ENCODE peak calls at places on chromosomes 4 and X, in seven cellular contexts. One of them, this sample, is unnamed.

GRCh38 chr4:118271788-118272187 is 81.0 kb downstream of the PRSS12 start:
- DNase-seq in fibroblast of lung: no peak
- DNase-seq in HepG2: no peak
- DNase-seq in A673: no peak
- DNase-seq in SJSA1: no peak
- DNase-seq in IMR-90: no peak
- DNase-seq in heart left ventricle: no peak
- DNase-seq in this sample: no peak

GRCh38 chrX:50723006-50723405 is 91.0 kb downstream of the SHROOM4 start:
- DNase-seq in HepG2: no peak
- DNase-seq in fibroblast of lung: peak; percentile 54
- DNase-seq in IMR-90: no peak
- DNase-seq in SJSA1: no peak
- DNase-seq in heart left ventricle: no peak
- DNase-seq in A673: peak; percentile 25
- DNase-seq in this sample: no peak

GRCh38 chr4:54371211-54371610 is 142.1 kb downstream of the PDGFRA start:
- DNase-seq in IMR-90: no peak
- DNase-seq in SJSA1: no peak
- DNase-seq in A673: no peak
- DNase-seq in heart left ventricle: no peak
- DNase-seq in fibroblast of lung: no peak
- DNase-seq in HepG2: no peak
- DNase-seq in this sample: no peak

GRCh38 chr4:138678985-138679746 is 336.4 kb upstream of the NOCT start:
- DNase-seq in A673: no peak
- DNase-seq in fibroblast of lung: no peak
- DNase-seq in IMR-90: no peak
- DNase-seq in SJSA1: no peak
- DNase-seq in HepG2: no peak
- DNase-seq in heart left ventricle: no peak
- DNase-seq in this sample: no peak

GRCh38 chr4:163595590-163595989 is 101.1 kb downstream of the TMA16 start:
- DNase-seq in SJSA1: no peak
- DNase-seq in A673: no peak
- DNase-seq in heart left ventricle: no peak
- DNase-seq in IMR-90: no peak
- DNase-seq in HepG2: no peak
- DNase-seq in fibroblast of lung: no peak
- DNase-seq in this sample: no peak

GRCh38 chr4:114474401-114474800 is 124.2 kb upstream of the UGT8 start:
- DNase-seq in heart left ventricle: no peak
- DNase-seq in IMR-90: no peak
- DNase-seq in fibroblast of lung: peak; percentile 12
- DNase-seq in A673: no peak
- DNase-seq in HepG2: no peak
- DNase-seq in SJSA1: no peak
- DNase-seq in this sample: no peak

GRCh38 chr4:37968747-37969146 is 8.5 kb downstream of the PTTG2 start:
- DNase-seq in heart left ventricle: no peak
- DNase-seq in fibroblast of lung: no peak
- DNase-seq in HepG2: no peak
- DNase-seq in SJSA1: no peak
- DNase-seq in IMR-90: no peak
- DNase-seq in A673: no peak
- DNase-seq in this sample: no peak

GRCh38 chrX:145464650-145465049 is 217.3 kb downstream of the SPANXN1 start:
- DNase-seq in IMR-90: no peak
- DNase-seq in fibroblast of lung: no peak
- DNase-seq in A673: no peak
- DNase-seq in SJSA1: no peak
- DNase-seq in HepG2: no peak
- DNase-seq in heart left ventricle: no peak
- DNase-seq in this sample: no peak

GRCh38 chr4:125520258-125520990 is 205.7 kb downstream of the FAT4 start:
- DNase-seq in IMR-90: peak; percentile 41
- DNase-seq in A673: no peak
- DNase-seq in SJSA1: no peak
- DNase-seq in HepG2: no peak
- DNase-seq in fibroblast of lung: peak; percentile 79
- DNase-seq in heart left ventricle: no peak
- DNase-seq in this sample: no peak

GRCh38 chr4:158322119-158322518 is 111.8 kb downstream of the TMEM144 start:
- DNase-seq in fibroblast of lung: no peak
- DNase-seq in heart left ventricle: no peak
- DNase-seq in HepG2: no peak
- DNase-seq in SJSA1: no peak
- DNase-seq in IMR-90: no peak
- DNase-seq in A673: no peak
- DNase-seq in this sample: no peak

GRCh38 chrX:15056044-15056443 is 182.8 kb downstream of the MOSPD2 start:
- DNase-seq in A673: no peak
- DNase-seq in heart left ventricle: no peak
- DNase-seq in fibroblast of lung: no peak
- DNase-seq in IMR-90: peak; percentile 10
- DNase-seq in SJSA1: no peak
- DNase-seq in HepG2: no peak
- DNase-seq in this sample: no peak

GRCh38 chrX:106039920-106040319 is 1.4 kb upstream of the SERPINA7 start:
- DNase-seq in HepG2: peak; percentile 52
- DNase-seq in A673: no peak
- DNase-seq in heart left ventricle: no peak
- DNase-seq in IMR-90: no peak
- DNase-seq in SJSA1: no peak
- DNase-seq in fibroblast of lung: no peak
- DNase-seq in this sample: no peak

GRCh38 chrX:42392846-42393245 is 385.1 kb downstream of the PPP1R2C start:
- DNase-seq in HepG2: no peak
- DNase-seq in A673: no peak
- DNase-seq in fibroblast of lung: no peak
- DNase-seq in IMR-90: no peak
- DNase-seq in heart left ventricle: no peak
- DNase-seq in SJSA1: no peak
- DNase-seq in this sample: no peak

GRCh38 chrX:154458954-154459829 is 1.1 kb downstream of the PLXNA3 start:
- DNase-seq in fibroblast of lung: no peak
- DNase-seq in IMR-90: no peak
- DNase-seq in heart left ventricle: peak; percentile 58
- DNase-seq in SJSA1: no peak
- DNase-seq in A673: peak; percentile 57
- DNase-seq in HepG2: no peak
- DNase-seq in this sample: peak; percentile 49

GRCh38 chr4:85147481-85148076 is 181.1 kb upstream of the WDFY3 start:
- DNase-seq in IMR-90: peak; percentile 54
- DNase-seq in heart left ventricle: peak; percentile 58
- DNase-seq in HepG2: peak; percentile 50
- DNase-seq in A673: peak; percentile 62
- DNase-seq in fibroblast of lung: peak; percentile 56
- DNase-seq in SJSA1: no peak
- DNase-seq in this sample: peak; percentile 44

GRCh38 chr4:10926025-10926424 is 241.5 kb upstream of the CLNK start:
- DNase-seq in IMR-90: no peak
- DNase-seq in heart left ventricle: no peak
- DNase-seq in SJSA1: no peak
- DNase-seq in A673: no peak
- DNase-seq in HepG2: no peak
- DNase-seq in fibroblast of lung: peak; percentile 88
- DNase-seq in this sample: no peak

GRCh38 chr4:8854866-8855265 is 16.8 kb downstream of the HMX1 start:
- DNase-seq in fibroblast of lung: peak; percentile 14
- DNase-seq in heart left ventricle: peak; percentile 53
- DNase-seq in HepG2: no peak
- DNase-seq in IMR-90: peak; percentile 24
- DNase-seq in SJSA1: no peak
- DNase-seq in A673: peak; percentile 41
- DNase-seq in this sample: no peak

GRCh38 chr4:141331534-141332358 is 111.1 kb downstream of the ZNF330 start:
- DNase-seq in fibroblast of lung: no peak
- DNase-seq in heart left ventricle: no peak
- DNase-seq in A673: no peak
- DNase-seq in SJSA1: no peak
- DNase-seq in HepG2: no peak
- DNase-seq in IMR-90: no peak
- DNase-seq in this sample: no peak

GRCh38 chr4:141328550-141329173 is 108.0 kb downstream of the ZNF330 start:
- DNase-seq in heart left ventricle: no peak
- DNase-seq in fibroblast of lung: no peak
- DNase-seq in A673: no peak
- DNase-seq in IMR-90: no peak
- DNase-seq in HepG2: no peak
- DNase-seq in SJSA1: no peak
- DNase-seq in this sample: no peak

GRCh38 chr4:141335166-141335565 is 114.5 kb downstream of the ZNF330 start:
- DNase-seq in IMR-90: no peak
- DNase-seq in heart left ventricle: no peak
- DNase-seq in A673: no peak
- DNase-seq in HepG2: no peak
- DNase-seq in SJSA1: no peak
- DNase-seq in fibroblast of lung: no peak
- DNase-seq in this sample: no peak

DNA sequence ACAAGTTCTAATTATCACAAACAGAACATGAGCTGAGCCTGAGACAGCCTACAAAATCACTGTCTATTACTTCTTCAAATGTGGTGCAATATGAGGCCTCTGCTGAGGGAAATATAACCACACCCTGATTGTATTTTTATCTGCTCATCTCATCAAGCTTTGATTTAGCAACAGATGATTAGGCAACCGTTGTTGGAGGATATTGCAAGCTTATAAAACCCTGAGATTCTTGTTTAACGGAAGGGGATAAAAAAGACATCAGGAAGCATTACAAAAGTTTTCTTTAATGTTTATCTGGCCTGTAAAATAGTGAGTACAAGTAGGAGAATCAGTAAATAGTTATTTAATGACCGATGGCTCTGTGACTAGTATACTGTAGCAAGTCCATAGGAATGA is 108.5 kb downstream of the ZNF330 start:
- DNase-seq in HepG2: no peak
- DNase-seq in A673: peak; percentile 89
- DNase-seq in fibroblast of lung: peak; percentile 42
- DNase-seq in IMR-90: peak; percentile 80
- DNase-seq in heart left ventricle: no peak
- DNase-seq in SJSA1: no peak
- DNase-seq in this sample: no peak
- H3K27me3 ChIP-seq in HepG2: no peaks in the 10 kb centered on the region
- H3K27me3 ChIP-seq in A673: peaks cover 34% of the 10 kb centered on the region
- H3K27me3 ChIP-seq in fibroblast of lung: no peaks in the 10 kb centered on the region
- H3K27me3 ChIP-seq in IMR-90: no peaks in the 10 kb centered on the region
- H3K27me3 ChIP-seq in heart left ventricle: no peaks in the 10 kb centered on the region
- H3K27me3 ChIP-seq in SJSA1: peaks cover 9% of the 10 kb centered on the region
- H3K27me3 ChIP-seq in this sample: no peaks in the 10 kb centered on the region

DNA sequence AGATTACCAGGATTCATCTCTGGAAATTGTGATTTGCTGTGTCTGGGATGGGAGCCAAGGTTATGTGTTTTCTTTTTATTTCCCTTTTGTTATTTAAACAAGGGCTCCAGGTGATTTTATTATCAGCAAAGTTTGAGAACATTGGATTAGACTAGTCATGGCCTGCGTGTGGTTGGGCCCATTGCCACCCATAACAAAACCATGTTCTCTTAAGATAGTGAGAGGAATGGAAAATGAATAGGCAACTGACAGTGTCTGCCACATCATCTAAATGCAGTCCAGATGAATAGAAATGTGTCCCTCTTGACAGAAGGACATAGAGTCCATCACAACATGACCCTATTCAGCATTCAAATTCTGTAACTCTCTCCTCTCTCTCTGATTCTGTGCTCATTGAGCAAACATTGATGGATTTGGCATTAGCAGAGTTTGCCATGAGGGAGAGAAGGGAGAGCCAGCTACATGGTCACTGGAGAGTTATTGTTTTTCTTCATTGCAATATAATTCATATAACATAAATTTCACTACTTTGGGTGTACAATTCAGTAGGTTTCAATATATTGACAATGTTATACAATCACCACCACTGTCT is 11.7 kb downstream of the XK start:
- DNase-seq in heart left ventricle: no peak
- DNase-seq in IMR-90: no peak
- DNase-seq in fibroblast of lung: peak; percentile 44
- DNase-seq in SJSA1: no peak
- DNase-seq in HepG2: no peak
- DNase-seq in A673: no peak
- DNase-seq in this sample: no peak
- H3K27me3 ChIP-seq in heart left ventricle: no peaks in the 10 kb centered on the region
- H3K27me3 ChIP-seq in IMR-90: peaks cover 4% of the 10 kb centered on the region
- H3K27me3 ChIP-seq in fibroblast of lung: no peaks in the 10 kb centered on the region
- H3K27me3 ChIP-seq in SJSA1: no peaks in the 10 kb centered on the region
- H3K27me3 ChIP-seq in HepG2: no peaks in the 10 kb centered on the region
- H3K27me3 ChIP-seq in A673: no peaks in the 10 kb centered on the region
- H3K27me3 ChIP-seq in this sample: no peaks in the 10 kb centered on the region

GRCh38 chr4:68145261-68145660 is 15.6 kb upstream of the TMPRSS11F start:
- DNase-seq in SJSA1: no peak
- DNase-seq in heart left ventricle: no peak
- DNase-seq in IMR-90: no peak
- DNase-seq in A673: no peak
- DNase-seq in fibroblast of lung: no peak
- DNase-seq in HepG2: no peak
- DNase-seq in this sample: no peak

GRCh38 chr4:68147079-68147478 is 17.4 kb upstream of the TMPRSS11F start:
- DNase-seq in SJSA1: no peak
- DNase-seq in IMR-90: no peak
- DNase-seq in A673: no peak
- DNase-seq in HepG2: no peak
- DNase-seq in fibroblast of lung: no peak
- DNase-seq in heart left ventricle: no peak
- DNase-seq in this sample: no peak

DNA sequence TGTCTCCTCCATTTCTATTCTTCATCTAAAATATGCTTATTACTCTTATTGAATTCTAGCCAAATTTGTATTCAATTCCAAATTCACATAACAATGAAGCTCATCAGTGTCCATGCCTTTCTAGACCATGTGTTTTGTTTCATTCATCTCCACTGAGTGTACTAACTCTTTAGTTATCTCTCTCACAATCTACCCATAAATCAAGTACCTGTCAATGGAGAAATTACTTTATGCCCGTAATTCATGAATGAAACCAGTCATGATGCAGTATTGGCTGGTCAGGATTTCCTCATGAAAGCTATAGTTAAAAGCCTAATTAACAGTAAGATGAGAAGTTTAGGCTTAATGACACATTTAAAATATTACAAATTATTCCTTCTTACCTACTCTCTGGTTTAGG is 12.2 kb upstream of the TMPRSS11F start:
- DNase-seq in HepG2: no peak
- DNase-seq in SJSA1: no peak
- DNase-seq in heart left ventricle: no peak
- DNase-seq in fibroblast of lung: no peak
- DNase-seq in IMR-90: no peak
- DNase-seq in A673: no peak
- DNase-seq in this sample: no peak
- H3K27me3 ChIP-seq in HepG2: no peaks in the 10 kb centered on the region
- H3K27me3 ChIP-seq in SJSA1: no peaks in the 10 kb centered on the region
- H3K27me3 ChIP-seq in heart left ventricle: no peaks in the 10 kb centered on the region
- H3K27me3 ChIP-seq in fibroblast of lung: no peaks in the 10 kb centered on the region
- H3K27me3 ChIP-seq in IMR-90: no peaks in the 10 kb centered on the region
- H3K27me3 ChIP-seq in A673: no peaks in the 10 kb centered on the region
- H3K27me3 ChIP-seq in this sample: no peaks in the 10 kb centered on the region

DNA sequence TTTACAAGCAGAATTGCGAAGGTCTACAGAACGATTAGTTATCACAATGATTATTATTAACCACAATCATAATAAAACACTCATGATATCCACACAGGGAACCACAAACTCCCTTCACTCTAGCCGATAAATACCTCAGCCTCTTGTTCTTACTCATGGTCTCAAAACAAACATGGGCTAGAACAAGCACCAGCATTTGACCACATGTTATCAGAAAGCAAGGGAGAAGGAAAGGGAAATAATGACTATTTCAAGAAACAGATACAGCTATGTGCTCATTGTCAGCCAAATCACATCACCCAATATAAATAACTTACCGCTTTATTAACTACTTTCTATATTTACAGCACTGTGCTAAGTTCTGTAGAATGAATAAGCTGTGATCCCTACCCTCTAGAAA is 663.2 kb upstream of the HTR2C start:
- DNase-seq in heart left ventricle: no peak
- DNase-seq in SJSA1: no peak
- DNase-seq in fibroblast of lung: peak; percentile 20
- DNase-seq in HepG2: no peak
- DNase-seq in A673: no peak
- DNase-seq in IMR-90: no peak
- DNase-seq in this sample: no peak
- H3K27me3 ChIP-seq in heart left ventricle: no peaks in the 10 kb centered on the region
- H3K27me3 ChIP-seq in SJSA1: no peaks in the 10 kb centered on the region
- H3K27me3 ChIP-seq in fibroblast of lung: no peaks in the 10 kb centered on the region
- H3K27me3 ChIP-seq in HepG2: no peaks in the 10 kb centered on the region
- H3K27me3 ChIP-seq in A673: no peaks in the 10 kb centered on the region
- H3K27me3 ChIP-seq in IMR-90: no peaks in the 10 kb centered on the region
- H3K27me3 ChIP-seq in this sample: peaks cover 85% of the 10 kb centered on the region